ENCODE peak calls at places on chromosomes 12 and 14, in ten cellular contexts. One of them, this sample, is unnamed.

GRCh38 chr12:94219622-94220302 is 71.4 kb downstream of the PLXNC1 start:
- DNase-seq in HL-60: no peak
- DNase-seq in heart right ventricle: no peak
- DNase-seq in bronchial epithelial cell: no peak
- DNase-seq in sigmoid colon: no peak
- DNase-seq in OCI-LY7: no peak
- DNase-seq in AG04449: no peak
- DNase-seq in AG09309: no peak
- DNase-seq in hepatocyte: no peak
- DNase-seq in fibroblast of pulmonary artery: no peak
- DNase-seq in this sample: no peak

GRCh38 chr12:78473561-78473960 is 391.0 kb upstream of the SYT1 start:
- DNase-seq in OCI-LY7: no peak
- DNase-seq in fibroblast of pulmonary artery: no peak
- DNase-seq in bronchial epithelial cell: no peak
- DNase-seq in sigmoid colon: no peak
- DNase-seq in AG04449: no peak
- DNase-seq in hepatocyte: no peak
- DNase-seq in AG09309: no peak
- DNase-seq in HL-60: no peak
- DNase-seq in heart right ventricle: no peak
- DNase-seq in this sample: no peak

GRCh38 chr14:101854366-101854765 is 92.9 kb downstream of the PPP2R5C start:
- DNase-seq in sigmoid colon: no peak
- DNase-seq in bronchial epithelial cell: peak
- DNase-seq in hepatocyte: no peak
- DNase-seq in AG09309: no peak
- DNase-seq in fibroblast of pulmonary artery: no peak
- DNase-seq in AG04449: no peak
- DNase-seq in HL-60: peak
- DNase-seq in OCI-LY7: no peak
- DNase-seq in heart right ventricle: no peak
- DNase-seq in this sample: no peak

GRCh38 chr12:107759410-107759809 is 1.5 kb downstream of the PRDM4 start:
- DNase-seq in HL-60: peak
- DNase-seq in sigmoid colon: no peak
- DNase-seq in bronchial epithelial cell: peak
- DNase-seq in fibroblast of pulmonary artery: peak
- DNase-seq in AG09309: peak
- DNase-seq in AG04449: peak
- DNase-seq in hepatocyte: peak
- DNase-seq in OCI-LY7: peak
- DNase-seq in heart right ventricle: no peak
- DNase-seq in this sample: peak

GRCh38 chr12:104698871-104699270 is 242.1 kb downstream of the CHST11 start:
- DNase-seq in heart right ventricle: no peak
- DNase-seq in hepatocyte: no peak
- DNase-seq in bronchial epithelial cell: no peak
- DNase-seq in fibroblast of pulmonary artery: no peak
- DNase-seq in AG09309: no peak
- DNase-seq in HL-60: no peak
- DNase-seq in sigmoid colon: peak
- DNase-seq in AG04449: no peak
- DNase-seq in OCI-LY7: no peak
- DNase-seq in this sample: no peak

GRCh38 chr14:73741876-73742519 is 27.8 kb upstream of the PNMA1 start:
- DNase-seq in heart right ventricle: no peak
- DNase-seq in hepatocyte: peak
- DNase-seq in HL-60: no peak
- DNase-seq in AG04449: no peak
- DNase-seq in OCI-LY7: peak
- DNase-seq in fibroblast of pulmonary artery: no peak
- DNase-seq in sigmoid colon: peak
- DNase-seq in AG09309: no peak
- DNase-seq in bronchial epithelial cell: no peak
- DNase-seq in this sample: no peak

GRCh38 chr12:124474709-124475108 is 92.7 kb downstream of the NCOR2 start:
- DNase-seq in HL-60: no peak
- DNase-seq in sigmoid colon: peak
- DNase-seq in heart right ventricle: peak
- DNase-seq in bronchial epithelial cell: no peak
- DNase-seq in fibroblast of pulmonary artery: no peak
- DNase-seq in AG04449: no peak
- DNase-seq in hepatocyte: no peak
- DNase-seq in AG09309: no peak
- DNase-seq in OCI-LY7: no peak
- DNase-seq in this sample: peak

GRCh38 chr14:73227812-73228781 is 9.2 kb upstream of the PAPLN start:
- DNase-seq in sigmoid colon: peak
- DNase-seq in bronchial epithelial cell: peak
- DNase-seq in heart right ventricle: peak
- DNase-seq in hepatocyte: peak
- DNase-seq in HL-60: no peak
- DNase-seq in AG09309: no peak
- DNase-seq in AG04449: peak
- DNase-seq in OCI-LY7: no peak
- DNase-seq in fibroblast of pulmonary artery: peak
- DNase-seq in this sample: peak

GRCh38 chr12:19916193-19916498 is 452.2 kb upstream of the PDE3A start:
- DNase-seq in hepatocyte: no peak
- DNase-seq in bronchial epithelial cell: no peak
- DNase-seq in AG04449: no peak
- DNase-seq in fibroblast of pulmonary artery: no peak
- DNase-seq in HL-60: no peak
- DNase-seq in heart right ventricle: no peak
- DNase-seq in OCI-LY7: no peak
- DNase-seq in sigmoid colon: no peak
- DNase-seq in AG09309: no peak
- DNase-seq in this sample: no peak

GRCh38 chr14:101713641-101714349 is 47.7 kb upstream of the PPP2R5C start:
- DNase-seq in HL-60: no peak
- DNase-seq in fibroblast of pulmonary artery: no peak
- DNase-seq in OCI-LY7: no peak
- DNase-seq in AG09309: no peak
- DNase-seq in bronchial epithelial cell: no peak
- DNase-seq in sigmoid colon: no peak
- DNase-seq in heart right ventricle: no peak
- DNase-seq in AG04449: no peak
- DNase-seq in hepatocyte: no peak
- DNase-seq in this sample: no peak

GRCh38 chr14:87824261-87824660 is 168.7 kb downstream of the GALC start:
- DNase-seq in sigmoid colon: no peak
- DNase-seq in AG04449: no peak
- DNase-seq in HL-60: no peak
- DNase-seq in fibroblast of pulmonary artery: no peak
- DNase-seq in heart right ventricle: no peak
- DNase-seq in hepatocyte: no peak
- DNase-seq in OCI-LY7: no peak
- DNase-seq in AG09309: no peak
- DNase-seq in bronchial epithelial cell: no peak
- DNase-seq in this sample: no peak

GRCh38 chr14:55434805-55435174 is 5.6 kb downstream of the TBPL2 start:
- DNase-seq in OCI-LY7: no peak
- DNase-seq in fibroblast of pulmonary artery: no peak
- DNase-seq in heart right ventricle: no peak
- DNase-seq in sigmoid colon: no peak
- DNase-seq in AG04449: no peak
- DNase-seq in hepatocyte: peak
- DNase-seq in bronchial epithelial cell: no peak
- DNase-seq in HL-60: no peak
- DNase-seq in AG09309: no peak
- DNase-seq in this sample: no peak
- H3K4me3 ChIP-seq in OCI-LY7: no peak
- H3K4me3 ChIP-seq in fibroblast of pulmonary artery: no peak
- H3K4me3 ChIP-seq in heart right ventricle: no peak
- H3K4me3 ChIP-seq in sigmoid colon: no peak
- H3K4me3 ChIP-seq in AG04449: no peak
- H3K4me3 ChIP-seq in hepatocyte: no peak
- H3K4me3 ChIP-seq in bronchial epithelial cell: no peak
- H3K4me3 ChIP-seq in HL-60: no peak
- H3K4me3 ChIP-seq in AG09309: no peak
- H3K4me3 ChIP-seq in this sample: no peak

GRCh38 chr12:52714887-52715281 is 11.6 kb upstream of the KRT77 start:
- DNase-seq in fibroblast of pulmonary artery: no peak
- DNase-seq in AG09309: no peak
- DNase-seq in sigmoid colon: no peak
- DNase-seq in bronchial epithelial cell: no peak
- DNase-seq in HL-60: no peak
- DNase-seq in hepatocyte: no peak
- DNase-seq in AG04449: no peak
- DNase-seq in heart right ventricle: no peak
- DNase-seq in OCI-LY7: no peak
- DNase-seq in this sample: no peak

GRCh38 chr12:52715416-52715815 is 12.1 kb upstream of the KRT77 start:
- DNase-seq in HL-60: no peak
- DNase-seq in heart right ventricle: no peak
- DNase-seq in sigmoid colon: no peak
- DNase-seq in OCI-LY7: no peak
- DNase-seq in bronchial epithelial cell: peak
- DNase-seq in hepatocyte: no peak
- DNase-seq in AG09309: no peak
- DNase-seq in AG04449: no peak
- DNase-seq in fibroblast of pulmonary artery: no peak
- DNase-seq in this sample: no peak

GRCh38 chr12:52710744-52711143 is 7.4 kb upstream of the KRT77 start:
- DNase-seq in OCI-LY7: peak
- DNase-seq in HL-60: no peak
- DNase-seq in sigmoid colon: no peak
- DNase-seq in fibroblast of pulmonary artery: no peak
- DNase-seq in heart right ventricle: no peak
- DNase-seq in AG04449: no peak
- DNase-seq in AG09309: no peak
- DNase-seq in hepatocyte: no peak
- DNase-seq in bronchial epithelial cell: no peak
- DNase-seq in this sample: no peak

GRCh38 chr12:52716061-52716460 is 12.7 kb upstream of the KRT77 start:
- DNase-seq in AG09309: no peak
- DNase-seq in fibroblast of pulmonary artery: no peak
- DNase-seq in AG04449: no peak
- DNase-seq in hepatocyte: no peak
- DNase-seq in heart right ventricle: no peak
- DNase-seq in sigmoid colon: no peak
- DNase-seq in HL-60: no peak
- DNase-seq in OCI-LY7: no peak
- DNase-seq in bronchial epithelial cell: no peak
- DNase-seq in this sample: no peak

GRCh38 chr12:52713960-52714886 is 10.9 kb upstream of the KRT77 start:
- DNase-seq in AG04449: no peak
- DNase-seq in HL-60: no peak
- DNase-seq in bronchial epithelial cell: no peak
- DNase-seq in hepatocyte: peak
- DNase-seq in heart right ventricle: no peak
- DNase-seq in AG09309: no peak
- DNase-seq in fibroblast of pulmonary artery: no peak
- DNase-seq in OCI-LY7: no peak
- DNase-seq in sigmoid colon: no peak
- DNase-seq in this sample: no peak
- H3K4me3 ChIP-seq in AG04449: no peak
- H3K4me3 ChIP-seq in HL-60: no peak
- H3K4me3 ChIP-seq in bronchial epithelial cell: no peak
- H3K4me3 ChIP-seq in hepatocyte: no peak
- H3K4me3 ChIP-seq in heart right ventricle: no peak
- H3K4me3 ChIP-seq in AG09309: no peak
- H3K4me3 ChIP-seq in fibroblast of pulmonary artery: no peak
- H3K4me3 ChIP-seq in OCI-LY7: no peak
- H3K4me3 ChIP-seq in sigmoid colon: peak
- H3K4me3 ChIP-seq in this sample: no peak

DNA sequence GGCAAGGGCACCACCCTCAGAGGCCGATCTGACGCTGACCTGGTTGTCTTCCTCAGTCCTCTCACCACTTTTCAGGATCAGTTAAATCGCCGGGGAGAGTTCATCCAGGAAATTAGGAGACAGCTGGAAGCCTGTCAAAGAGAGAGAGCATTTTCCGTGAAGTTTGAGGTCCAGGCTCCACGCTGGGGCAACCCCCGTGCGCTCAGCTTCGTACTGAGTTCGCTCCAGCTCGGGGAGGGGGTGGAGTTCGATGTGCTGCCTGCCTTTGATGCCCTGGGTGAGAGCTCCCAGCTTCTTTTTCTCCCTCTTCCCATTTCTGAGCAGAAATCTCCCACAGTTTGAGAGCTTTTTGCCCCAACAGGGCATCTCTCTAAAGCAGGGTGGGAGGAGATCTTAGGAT is 1.8 kb downstream of the OAS1 start:
- DNase-seq in fibroblast of pulmonary artery: no peak
- DNase-seq in hepatocyte: no peak
- DNase-seq in HL-60: no peak
- DNase-seq in bronchial epithelial cell: no peak
- DNase-seq in OCI-LY7: no peak
- DNase-seq in heart right ventricle: no peak
- DNase-seq in sigmoid colon: no peak
- DNase-seq in AG04449: no peak
- DNase-seq in AG09309: no peak
- DNase-seq in this sample: no peak
- H3K4me3 ChIP-seq in fibroblast of pulmonary artery: no peak
- H3K4me3 ChIP-seq in hepatocyte: no peak
- H3K4me3 ChIP-seq in HL-60: no peak
- H3K4me3 ChIP-seq in bronchial epithelial cell: no peak
- H3K4me3 ChIP-seq in OCI-LY7: peak
- H3K4me3 ChIP-seq in heart right ventricle: no peak
- H3K4me3 ChIP-seq in sigmoid colon: peak
- H3K4me3 ChIP-seq in AG04449: no peak
- H3K4me3 ChIP-seq in AG09309: no peak
- H3K4me3 ChIP-seq in this sample: no peak

DNA sequence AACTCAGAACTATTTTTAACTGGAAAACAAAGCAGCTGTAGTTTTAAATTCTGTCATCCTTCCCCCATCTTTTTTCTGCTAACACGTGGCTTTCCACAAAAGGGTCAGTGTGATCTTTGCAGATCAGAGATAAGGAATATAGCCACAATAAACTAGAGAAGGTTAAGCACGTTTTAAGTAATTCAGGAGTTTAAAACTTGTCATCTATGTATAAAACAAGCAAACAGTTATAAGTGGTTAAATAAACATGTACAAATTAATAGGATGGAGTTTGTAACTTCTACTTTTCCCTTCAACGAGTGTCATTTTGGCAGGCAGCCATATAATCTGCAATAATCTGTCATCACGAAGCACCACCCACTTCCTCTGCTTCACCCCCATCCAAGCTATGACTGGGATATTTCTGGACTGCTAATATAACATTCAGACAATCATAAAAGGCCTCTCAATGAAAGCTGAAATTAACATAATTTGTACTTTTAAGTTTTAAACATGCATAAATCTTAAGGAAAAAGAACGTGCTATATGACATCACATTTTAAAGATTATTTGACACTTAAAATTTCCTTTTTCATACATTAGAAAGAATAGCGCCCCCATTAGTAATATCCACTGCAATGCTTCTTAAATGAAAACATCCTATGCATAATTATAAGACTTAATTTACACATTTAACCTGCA is 15.2 kb downstream of the TAOK3 start:
- DNase-seq in bronchial epithelial cell: peak
- DNase-seq in AG09309: no peak
- DNase-seq in heart right ventricle: no peak
- DNase-seq in hepatocyte: peak
- DNase-seq in sigmoid colon: no peak
- DNase-seq in fibroblast of pulmonary artery: peak
- DNase-seq in OCI-LY7: peak
- DNase-seq in AG04449: no peak
- DNase-seq in HL-60: peak
- DNase-seq in this sample: no peak
- H3K4me3 ChIP-seq in bronchial epithelial cell: no peak
- H3K4me3 ChIP-seq in AG09309: no peak
- H3K4me3 ChIP-seq in heart right ventricle: no peak
- H3K4me3 ChIP-seq in hepatocyte: no peak
- H3K4me3 ChIP-seq in sigmoid colon: no peak
- H3K4me3 ChIP-seq in fibroblast of pulmonary artery: no peak
- H3K4me3 ChIP-seq in OCI-LY7: peak
- H3K4me3 ChIP-seq in AG04449: no peak
- H3K4me3 ChIP-seq in HL-60: peak
- H3K4me3 ChIP-seq in this sample: no peak